ENCODE peak calls at places on chromosome 13, in four cellular contexts. G is stimulated activated CD4-positive, alpha-beta T cell treated with anti-CD3 and anti-CD28 coated beads, Interleukin-1b, Interleukin-23, amount 100 ng/mL, for 24 hours; T is choroid plexus epithelial cell; N is COR-L47. W is an unnamed sample.

GRCh38 chr13:95870421-95870820 is 182.8 kb downstream of the UGGT2 start:
- DNase-seq in T (no peak), G (no peak), N (no peak), W (no peak)

GRCh38 chr13:110630566-110631119 is 15.3 kb downstream of the NAXD start:
- DNase-seq in G (no peak), T (no peak), N (no peak), W (no peak)

GRCh38 chr13:20398459-20398858 is 127.2 kb downstream of the CRYL1 start:
- DNase-seq in G (no peak), T (no peak), N (no peak), W (no peak)

GRCh38 chr13:40796649-40797048 is 7.2 kb downstream of the SLC25A15 start:
- DNase-seq in G (no peak), T (no peak), N (no peak), W (no peak)

GRCh38 chr13:99385940-99386339 is 78.7 kb upstream of the GPR183 start:
- DNase-seq in N (no peak), T (no peak), G (no peak), W (no peak)

GRCh38 chr13:40916207-40916998 is 102.7 kb downstream of the ELF1 start:
- DNase-seq in N (no peak), G (no peak), T (no peak), W (no peak)

GRCh38 chr13:44620057-44620456 is 43.9 kb upstream of the TSC22D1 start:
- DNase-seq in T (no peak), G (no peak), N (no peak), W (no peak)

GRCh38 chr13:102948006-102948405 is 102.2 kb downstream of the ERCC5 start:
- DNase-seq in G (no peak), N (peak; percentile 72), T (peak; percentile 12), W (no peak)

GRCh38 chr13:64810701-64811258 is 2419.4 kb downstream of the PCDH9 start:
- DNase-seq in G (no peak), T (peak; percentile 18), N (no peak), W (no peak)

GRCh38 chr13:32125746-32126145 is 94.2 kb downstream of the FRY start:
- DNase-seq in T (no peak), G (no peak), N (no peak), W (no peak)

GRCh38 chr13:99661791-99662190 is 160.5 kb downstream of the TM9SF2 start:
- DNase-seq in T (no peak), N (peak; percentile 71), G (no peak), W (peak; percentile 92)

GRCh38 chr13:53417601-53418000 is 389.0 kb downstream of the OLFM4 start:
- DNase-seq in N (no peak), T (no peak), G (no peak), W (no peak)

GRCh38 chr13:26053418-26053980 is 1.7 kb upstream of the SHISA2 start:
- DNase-seq in G (no peak), N (no peak), T (no peak), W (no peak)

GRCh38 chr13:59747529-59747928 is 416.2 kb downstream of the DIAPH3 start:
- DNase-seq in N (no peak), G (no peak), T (no peak), W (no peak)

GRCh38 chr13:112696869-112697465 is 7.1 kb downstream of the ATP11A start:
- DNase-seq in G (no peak), N (no peak), T (no peak), W (no peak)

GRCh38 chr13:93289842-93290241 is 63.2 kb downstream of the GPC6 start:
- DNase-seq in G (no peak), T (no peak), N (no peak), W (no peak)

GRCh38 chr13:110492299-110493160 is 69.0 kb downstream of the RAB20 start:
- DNase-seq in N (no peak), T (no peak), G (no peak), W (no peak)

GRCh38 chr13:40306817-40307216 is 359.6 kb downstream of the FOXO1 start:
- DNase-seq in N (no peak), G (peak; percentile 30), T (no peak), W (no peak)

GRCh38 chr13:98372886-98373285 is 195.8 kb upstream of the RNF113B start:
- DNase-seq in T (peak; percentile 91), G (no peak), N (no peak), W (peak; percentile 59)

GRCh38 chr13:111411186-111411858 is 90.9 kb downstream of the TEX29 start:
- DNase-seq in T (no peak), N (peak; percentile 74), G (no peak), W (no peak)

GRCh38 chr13:29924482-29924884 is 74.1 kb upstream of the UBL3 start:
- DNase-seq in N (no peak), G (no peak), T (peak; percentile 75), W (no peak)

GRCh38 chr13:42474954-42475353 is 99.0 kb upstream of the TNFSF11 start:
- DNase-seq in T (peak; percentile 98), G (no peak), N (no peak), W (no peak)

GRCh38 chr13:106520205-106521004 is 15.1 kb downstream of the EFNB2 start:
- DNase-seq in G (no peak), N (peak; percentile 37), T (peak; percentile 76), W (no peak)

GRCh38 chr13:43544011-43544410 is 242.8 kb downstream of the ENOX1 start:
- DNase-seq in T (peak; percentile 28), G (no peak), N (no peak), W (no peak)

GRCh38 chr13:109879338-109879737 is 93.0 kb upstream of the IRS2 start:
- DNase-seq in G (no peak), T (no peak), N (no peak), W (no peak)

GRCh38 chr13:106859505-106859904 is 291.6 kb upstream of the ARGLU1 start:
- DNase-seq in T (no peak), G (no peak), N (no peak), W (no peak)

GRCh38 chr13:42495256-42495655 is 78.7 kb upstream of the TNFSF11 start:
- DNase-seq in G (no peak), T (peak; percentile 43), N (no peak), W (no peak)

GRCh38 chr13:105410602-105411001 is 1124.9 kb downstream of the EFNB2 start:
- DNase-seq in N (no peak), T (peak; percentile 67), G (peak; percentile 12), W (no peak)

GRCh38 chr13:110268576-110269185 is 38.3 kb downstream of the COL4A1 start:
- DNase-seq in T (no peak), N (peak; percentile 20), G (no peak), W (no peak)

GRCh38 chr13:40508112-40508511 is 158.3 kb downstream of the FOXO1 start:
- DNase-seq in T (peak; percentile 79), N (no peak), G (no peak), W (no peak)

GRCh38 chr13:111280666-111281577 is 39.5 kb upstream of the TEX29 start:
- DNase-seq in G (no peak), T (peak; percentile 78), N (no peak), W (no peak)

GRCh38 chr13:44648392-44649117 is 72.4 kb upstream of the TSC22D1 start:
- DNase-seq in T (peak; percentile 37), G (no peak), N (no peak), W (no peak)

GRCh38 chr13:59750860-59751259 is 412.9 kb downstream of the DIAPH3 start:
- DNase-seq in G (no peak), N (no peak), T (peak; percentile 83), W (peak; percentile 88)

GRCh38 chr13:79451500-79451962 is 29.4 kb upstream of the NDFIP2 start:
- DNase-seq in T (peak; percentile 83), G (peak; percentile 87), N (no peak), W (no peak)

GRCh38 chr13:27128825-27129627 is 42.6 kb downstream of the USP12 start:
- DNase-seq in N (no peak), T (no peak), G (no peak), W (no peak)

GRCh38 chr13:97944396-97945029 is 9.0 kb upstream of the IPO5 start:
- DNase-seq in T (peak; percentile 69), G (no peak), N (no peak), W (no peak)

GRCh38 chr13:57970404-57970803 is 338.9 kb downstream of the PCDH17 start:
- DNase-seq in N (no peak), T (no peak), G (no peak), W (no peak)

GRCh38 chr13:91805605-91806004 is 407.2 kb downstream of the GPC5 start:
- DNase-seq in T (peak; percentile 35), G (no peak), N (peak; percentile 7), W (no peak)

GRCh38 chr13:44402902-44403719 is 29.5 kb downstream of the SERP2 start:
- DNase-seq in N (no peak), G (no peak), T (no peak), W (no peak)